ENCODE peak calls at places on chromosomes 4 and X, in nine cellular contexts. H, X, C, W, E, I, O, F and K are unnamed samples.

GRCh38 chr4:3227878-3228675 is 20.9 kb upstream of the MSANTD1 start:
- DNase-seq in E (no peak), I (no peak), X (peak), C (no peak), O (no peak), H (peak), F (no peak), W (no peak), K (no peak)

GRCh38 chrX:68997911-68998310 is 167.3 kb downstream of the PJA1 start:
- DNase-seq in O (no peak), C (no peak), W (no peak), E (no peak), H (no peak), X (peak), F (no peak), I (no peak), K (no peak)

GRCh38 chrX:43643201-43643600 is 12.9 kb upstream of the MAOA start:
- DNase-seq in X (no peak), H (no peak), O (no peak), W (peak), E (no peak), I (no peak), C (no peak), F (no peak), K (no peak)

GRCh38 chrX:14095702-14096101 is 66.0 kb upstream of the GEMIN8 start:
- DNase-seq in O (peak), F (peak), H (no peak), E (no peak), W (no peak), C (peak), X (peak), I (peak), K (no peak)

GRCh38 chr4:7868892-7869471 is 70.7 kb downstream of the AFAP1 start:
- DNase-seq in H (no peak), E (no peak), W (no peak), F (no peak), X (no peak), C (no peak), O (no peak), I (no peak), K (no peak)

GRCh38 chr4:169307581-169307980 is 36.8 kb upstream of the SH3RF1 start:
- DNase-seq in W (no peak), X (no peak), E (no peak), I (no peak), H (no peak), C (no peak), O (no peak), F (no peak), K (no peak)

GRCh38 chr4:183059797-183060196 is 39.3 kb upstream of the WWC2 start:
- DNase-seq in F (no peak), C (no peak), W (peak), O (no peak), I (no peak), E (no peak), X (no peak), H (no peak), K (no peak)

GRCh38 chr4:77344001-77344400 is 187.0 kb downstream of the CCNG2 start:
- DNase-seq in F (no peak), H (no peak), I (no peak), C (no peak), O (no peak), W (no peak), X (no peak), E (no peak), K (no peak)

GRCh38 chr4:186765138-186765537 is 41.5 kb upstream of the FAT1 start:
- DNase-seq in X (peak), W (peak), C (no peak), I (no peak), O (no peak), H (no peak), F (no peak), E (no peak), K (no peak)

GRCh38 chrX:23334871-23335599 is 386 bp downstream of the PTCHD1 start:
- DNase-seq in H (peak), C (no peak), F (peak), X (no peak), W (no peak), O (no peak), I (no peak), E (no peak), K (no peak)

GRCh38 chr4:55458164-55458563 is 62.4 kb downstream of the TMEM165 start:
- DNase-seq in F (no peak), I (no peak), H (no peak), W (no peak), O (no peak), E (no peak), C (no peak), X (peak), K (no peak)